ENCODE peak calls at places on chromosome 20, in nine cellular contexts. P is H1, S is neural progenitor cell, G is AG04449, J is AG09319, F is breast epithelium, Q is GM13977, B is left ventricle myocardium inferior, M is natural killer cell. D is an unnamed sample.

GRCh38 chr20:54221383-54221782 is 13.5 kb downstream of the PFDN4 start:
- DNase-seq in P (no peak), S (no peak), G (no peak), J (no peak), F (no peak), Q (no peak), B (no peak), M (no peak), D (no peak)

GRCh38 chr20:57647006-57647932 is 27.0 kb upstream of the ZBP1 start:
- DNase-seq in P (no peak), S (no peak), G (no peak), J (no peak), F (no peak), Q (no peak), B (no peak), M (no peak), D (no peak)

GRCh38 chr20:57947421-57948176 is 237.8 kb upstream of the PMEPA1 start:
- DNase-seq in P (no peak), S (no peak), G (peak; percentile 52), J (peak; percentile 78), F (no peak), Q (no peak), B (peak; percentile 34), M (no peak), D (no peak)

GRCh38 chr20:854601-855000 is 21.1 kb downstream of the FAM110A start:
- DNase-seq in P (no peak), S (no peak), G (no peak), J (no peak), F (no peak), Q (no peak), B (no peak), M (no peak), D (no peak)

GRCh38 chr20:53852025-53852424 is 218.4 kb downstream of the BCAS1 start:
- DNase-seq in P (no peak), S (no peak), G (no peak), J (no peak), F (no peak), Q (no peak), B (no peak), M (no peak), D (no peak)

GRCh38 chr20:49729780-49730179 is 16.1 kb upstream of the B4GALT5 start:
- DNase-seq in P (no peak), S (no peak), G (peak; percentile 81), J (peak; percentile 30), F (no peak), Q (no peak), B (no peak), M (no peak), D (no peak)

GRCh38 chr20:2293486-2293885 is 2.3 kb upstream of the TGM3 start:
- DNase-seq in P (no peak), S (no peak), G (no peak), J (no peak), F (no peak), Q (no peak), B (no peak), M (no peak), D (no peak)

GRCh38 chr20:50312002-50312681 is 121.5 kb downstream of the CEBPB start:
- DNase-seq in P (no peak), S (no peak), G (no peak), J (no peak), F (no peak), Q (no peak), B (no peak), M (no peak), D (no peak)

GRCh38 chr20:51462566-51463276 is 79.8 kb downstream of the NFATC2 start:
- DNase-seq in P (no peak), S (no peak), G (no peak), J (no peak), F (no peak), Q (no peak), B (peak; percentile 86), M (no peak), D (no peak)

GRCh38 chr20:32195581-32195980 is 12.0 kb downstream of the PLAGL2 start:
- DNase-seq in P (no peak), S (no peak), G (no peak), J (no peak), F (no peak), Q (no peak), B (no peak), M (no peak), D (no peak)

GRCh38 chr20:7703436-7703835 is 236.8 kb downstream of the HAO1 start:
- DNase-seq in P (no peak), S (no peak), G (no peak), J (no peak), F (no peak), Q (no peak), B (no peak), M (no peak), D (no peak)

GRCh38 chr20:57159945-57160610 is 106.4 kb downstream of the BMP7 start:
- DNase-seq in P (no peak), S (no peak), G (no peak), J (no peak), F (no peak), Q (no peak), B (no peak), M (no peak), D (no peak)

GRCh38 chr20:49890651-49891361 is 24.5 kb downstream of the SPATA2 start:
- DNase-seq in P (no peak), S (peak; percentile 27), G (no peak), J (no peak), F (peak; percentile 51), Q (no peak), B (peak; percentile 28), M (no peak), D (no peak)

GRCh38 chr20:54708229-54708628 is 232.8 kb downstream of the DOK5 start:
- DNase-seq in P (no peak), S (no peak), G (no peak), J (no peak), F (no peak), Q (no peak), B (no peak), M (no peak), D (no peak)

GRCh38 chr20:21702553-21703467 is 2.7 kb upstream of the PAX1 start:
- DNase-seq in P (no peak), S (peak; percentile 94), G (no peak), J (no peak), F (peak; percentile 69), Q (no peak), B (peak; percentile 43), M (no peak), D (no peak)

GRCh38 chr20:21703740-21704407 is 1.6 kb upstream of the PAX1 start:
- DNase-seq in P (no peak), S (no peak), G (no peak), J (no peak), F (no peak), Q (no peak), B (no peak), M (no peak), D (no peak)

GRCh38 chr20:21704408-21705385 is 767 bp upstream of the PAX1 start:
- DNase-seq in P (no peak), S (peak; percentile 35), G (no peak), J (no peak), F (no peak), Q (no peak), B (no peak), M (no peak), D (no peak)

GRCh38 chr20:21701171-21701876 is 4.1 kb upstream of the PAX1 start:
- DNase-seq in P (no peak), S (peak; percentile 64), G (no peak), J (no peak), F (no peak), Q (no peak), B (no peak), M (no peak), D (no peak)

GRCh38 chr20:21702001-21702400 is 3.5 kb upstream of the PAX1 start:
- DNase-seq in P (no peak), S (peak; percentile 54), G (no peak), J (no peak), F (no peak), Q (no peak), B (no peak), M (no peak), D (no peak)
- TF ChIP-seq CTCF in P (no peak), S (no peak), G (no peak), J (no peak), F (no peak), Q (no peak), B (no peak), M (no peak), D (no peak)

GRCh38 chr20:45293041-45294002 is 13.3 kb upstream of the RBPJL start:
- DNase-seq in P (peak; percentile 64), S (peak; percentile 90), G (no peak), J (peak; percentile 20), F (peak; percentile 85), Q (peak; percentile 92), B (peak; percentile 78), M (peak; percentile 75), D (peak; percentile 78)

GRCh38 chr20:45290677-45291355 is 15.8 kb upstream of the RBPJL start:
- DNase-seq in P (peak; percentile 65), S (peak; percentile 84), G (no peak), J (peak; percentile 32), F (peak; percentile 75), Q (peak; percentile 82), B (peak; percentile 68), M (peak; percentile 52), D (peak; percentile 40)

GRCh38 chr20:45289942-45290676 is 16.5 kb upstream of the RBPJL start:
- DNase-seq in P (no peak), S (no peak), G (no peak), J (no peak), F (no peak), Q (peak; percentile 9), B (no peak), M (no peak), D (no peak)

GRCh38 chr20:45292343-45292742 is 14.3 kb upstream of the RBPJL start:
- DNase-seq in P (no peak), S (no peak), G (no peak), J (no peak), F (no peak), Q (peak; percentile 7), B (no peak), M (no peak), D (no peak)

DNA sequence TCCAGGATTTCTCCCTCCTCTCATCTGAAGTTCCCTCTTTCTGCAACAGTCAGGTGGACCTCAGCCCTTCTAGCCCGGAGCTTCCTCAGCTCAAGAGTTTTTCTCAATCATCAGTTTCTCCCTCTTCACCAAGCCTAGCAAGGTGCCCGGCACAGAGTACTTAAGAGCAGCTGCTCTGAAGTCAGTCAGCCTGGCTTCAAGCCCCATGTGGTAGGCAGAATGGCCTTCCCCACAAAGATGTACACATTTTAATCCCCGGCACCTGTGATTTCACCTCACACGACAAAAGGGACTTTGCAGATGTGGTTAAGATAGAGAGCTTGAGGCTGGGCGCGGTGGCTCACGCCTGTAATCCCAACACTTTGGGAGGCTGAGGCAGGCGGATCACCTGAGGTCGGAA is 15.1 kb upstream of the RBPJL start:
- DNase-seq in P (no peak), S (no peak), G (no peak), J (no peak), F (no peak), Q (peak; percentile 11), B (no peak), M (no peak), D (no peak)
- TF ChIP-seq CTCF in P (no peak), S (no peak), G (no peak), J (no peak), F (no peak), Q (no peak), B (no peak), M (no peak), D (no peak)

GRCh38 chr20:35133006-35133405 is 14.1 kb downstream of the EDEM2 start:
- DNase-seq in P (no peak), S (no peak), G (no peak), J (no peak), F (no peak), Q (no peak), B (no peak), M (no peak), D (no peak)
- TF ChIP-seq CTCF in P (no peak), S (no peak), G (no peak), J (no peak), F (no peak), Q (no peak), B (no peak), M (no peak), D (no peak)

GRCh38 chr20:40797425-40797824 is 108.4 kb upstream of the MAFB start:
- DNase-seq in P (no peak), S (peak; percentile 38), G (no peak), J (peak; percentile 3), F (no peak), Q (peak; percentile 25), B (no peak), M (no peak), D (no peak)
- TF ChIP-seq CTCF in P (peak; percentile 69), S (peak; percentile 59), G (peak; percentile 3), J (peak; percentile 73), F (peak; percentile 23), Q (peak; percentile 40), B (peak; percentile 49), M (peak; percentile 53), D (no peak)

D was measured in activated B cell treated with CpG ODN at 0.5 μM for 24 hours.